ENCODE peak calls at places on chromosomes 1 and 21, in six cellular contexts. L is lower lobe of right lung, S is spleen, B is dorsolateral prefrontal cortex, F is SK-N-SH, A is Panc1. Y is an unnamed sample.

GRCh38 chr1:3246251-3246650 is 177.2 kb downstream of the PRDM16 start:
- DNase-seq in F (no peak), L (no peak), A (no peak), S (no peak), B (no peak), Y (no peak)

GRCh38 chr1:15343729-15344128 is 66.0 kb upstream of the EFHD2 start:
- DNase-seq in B (no peak), F (no peak), L (peak), A (no peak), S (no peak), Y (no peak)

GRCh38 chr1:227357229-227358078 is 39.2 kb upstream of the CDC42BPA start:
- DNase-seq in S (peak), L (no peak), F (no peak), B (no peak), A (peak), Y (peak)

GRCh38 chr1:174052621-174053020 is 30.5 kb upstream of the RC3H1 start:
- DNase-seq in L (no peak), A (no peak), B (no peak), S (no peak), F (no peak), Y (no peak)

GRCh38 chr1:182684128-182684828 is at the start of gene RGS8:
- DNase-seq in F (peak), L (no peak), S (no peak), A (no peak), B (no peak), Y (no peak)

GRCh38 chr1:243267346-243268283 is 11.8 kb downstream of the SDCCAG8 start:
- DNase-seq in A (no peak), B (no peak), F (no peak), S (no peak), L (peak), Y (no peak)

GRCh38 chr1:212928323-212929281 is 21.7 kb upstream of the VASH2 start:
- DNase-seq in B (no peak), A (no peak), L (no peak), S (no peak), F (peak), Y (no peak)

GRCh38 chr1:26288311-26288941 is 8.5 kb downstream of the SH3BGRL3 start:
- DNase-seq in B (no peak), A (no peak), F (no peak), L (no peak), S (peak), Y (peak)

GRCh38 chr1:160834945-160835565 is 27.6 kb downstream of the CD244 start:
- DNase-seq in A (no peak), L (no peak), F (peak), B (no peak), S (no peak), Y (peak)

GRCh38 chr1:20302093-20302471 is 11.4 kb downstream of the VWA5B1 start:
- DNase-seq in B (no peak), F (no peak), L (no peak), S (no peak), A (no peak), Y (no peak)

GRCh38 chr1:118949317-118949716 is 38.8 kb downstream of the TBX15 start:
- DNase-seq in S (no peak), A (no peak), L (no peak), F (no peak), B (no peak), Y (no peak)

GRCh38 chr1:183227963-183228649 is 42.0 kb downstream of the LAMC2 start:
- DNase-seq in L (no peak), S (no peak), F (peak), A (peak), B (no peak), Y (peak)

GRCh38 chr1:32470991-32471694 is 6.3 kb downstream of the ZBTB8B start:
- DNase-seq in F (no peak), B (no peak), A (no peak), L (no peak), S (peak), Y (no peak)

GRCh38 chr1:28718601-28719331 is 18.0 kb upstream of the YTHDF2 start:
- DNase-seq in B (no peak), F (no peak), A (no peak), S (no peak), L (no peak), Y (no peak)

GRCh38 chr21:42621828-42622199 is 31.6 kb upstream of the PDE9A start:
- DNase-seq in S (peak), F (no peak), B (no peak), L (no peak), A (no peak), Y (no peak)

GRCh38 chr1:8217809-8218208 is 100.1 kb upstream of the SLC45A1 start:
- DNase-seq in L (no peak), F (no peak), B (no peak), S (no peak), A (no peak), Y (no peak)

GRCh38 chr21:29499734-29500343 is 201.1 kb downstream of the BACH1 start:
- DNase-seq in F (peak), A (no peak), L (no peak), S (no peak), B (peak), Y (no peak)

GRCh38 chr21:45076245-45076661 is 1.9 kb downstream of the ADARB1 start:
- DNase-seq in L (no peak), S (no peak), B (no peak), F (no peak), A (no peak), Y (no peak)

GRCh38 chr1:31064685-31065309 is 720 bp downstream of the PUM1 start:
- DNase-seq in L (peak), F (peak), B (peak), S (peak), A (no peak), Y (peak)

GRCh38 chr1:31065310-31066217 is at the start of gene PUM1:
- DNase-seq in A (peak), B (peak), S (peak), L (peak), F (peak), Y (peak)

GRCh38 chr1:31062867-31063380 is 2.6 kb downstream of the PUM1 start:
- DNase-seq in L (no peak), F (no peak), A (no peak), B (no peak), S (no peak), Y (no peak)

GRCh38 chr1:31063636-31064035 is 1.9 kb downstream of the PUM1 start:
- DNase-seq in L (no peak), F (no peak), B (no peak), S (no peak), A (no peak), Y (peak)

GRCh38 chr1:31064115-31064514 is 1.4 kb downstream of the PUM1 start:
- DNase-seq in A (no peak), S (no peak), F (no peak), B (no peak), L (no peak), Y (no peak)
- H3K27ac ChIP-seq in A (peak), S (peak), F (peak), B (peak), L (peak), Y (peak)

DNA sequence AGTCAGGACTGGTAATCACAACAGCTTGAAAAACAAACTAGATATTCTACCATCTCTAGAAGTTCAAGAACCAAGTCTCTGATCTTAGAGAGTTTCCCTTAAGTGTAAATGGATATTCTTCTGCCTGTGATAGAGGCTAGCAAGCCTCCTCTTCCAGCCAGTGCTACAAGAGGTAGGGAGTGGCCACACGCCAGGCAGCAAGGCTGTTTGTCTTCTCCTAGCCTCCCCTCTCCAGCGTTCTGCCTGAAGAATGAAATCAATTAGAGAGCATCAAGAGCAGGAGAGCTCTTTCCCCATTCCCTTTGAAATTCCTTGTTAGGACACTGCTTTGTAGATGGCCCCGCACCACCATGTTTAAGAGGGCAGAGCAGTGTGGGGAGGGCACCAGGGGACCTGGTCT is 19.3 kb upstream of the RAP1A start:
- DNase-seq in A (no peak), S (no peak), L (peak), F (no peak), B (no peak), Y (no peak)
- H3K4me3 ChIP-seq in A (no peak), S (no peak), L (no peak), F (no peak), B (no peak), Y (no peak)

GRCh38 chr1:55164906-55165305 is 50.3 kb downstream of the USP24 start:
- DNase-seq in S (no peak), B (no peak), A (no peak), F (no peak), L (no peak), Y (no peak)
- H3K27ac ChIP-seq in S (no peak), B (no peak), A (no peak), F (no peak), L (no peak), Y (no peak)

DNA sequence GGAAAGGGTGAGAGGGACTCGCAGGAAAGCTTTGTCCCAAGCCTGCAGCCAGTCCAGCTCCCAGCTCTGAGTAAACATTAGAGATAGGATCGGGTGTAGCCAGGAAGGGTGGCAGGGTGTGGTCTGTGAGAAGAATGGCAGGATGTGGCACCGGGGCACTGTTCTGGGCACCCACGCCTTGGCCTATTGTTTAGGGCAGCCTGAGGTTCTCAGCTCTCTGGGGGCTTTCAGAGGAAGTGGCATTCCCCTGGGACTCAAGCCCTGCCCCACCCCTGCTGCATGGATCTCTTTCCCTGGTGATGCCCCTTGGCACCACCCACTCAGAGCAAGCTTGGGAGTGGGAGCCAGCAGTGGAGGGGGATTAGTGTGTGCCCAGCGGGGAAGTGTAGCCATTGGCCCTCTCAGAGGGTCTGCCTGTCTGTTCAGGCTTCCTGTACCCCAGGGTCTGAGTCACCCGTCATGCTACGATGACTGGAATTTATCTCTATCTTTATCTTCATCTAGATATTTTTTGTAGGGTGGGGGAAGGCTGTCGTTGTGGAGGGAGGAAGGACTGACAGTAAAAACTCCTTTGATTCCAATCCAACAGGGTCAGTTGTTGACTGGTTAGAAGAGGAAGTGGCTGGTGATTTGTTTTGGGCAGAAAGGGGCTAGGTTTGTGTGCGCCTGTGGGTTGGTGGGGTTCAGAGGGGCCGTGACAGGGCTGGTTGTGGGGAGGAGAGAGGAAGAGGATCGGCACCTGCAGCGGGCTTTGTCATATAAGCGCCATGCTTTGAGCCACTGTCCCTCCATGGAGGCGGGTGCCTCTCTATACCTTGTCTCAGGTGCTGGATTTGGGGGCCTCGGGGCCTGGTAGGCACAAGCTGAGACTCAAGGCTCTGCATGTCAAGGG is 31.7 kb downstream of the SOX13 start:
- DNase-seq in A (no peak), B (no peak), L (no peak), F (no peak), S (peak), Y (peak)
- H3K4me3 ChIP-seq in A (no peak), B (no peak), L (no peak), F (no peak), S (peak), Y (no peak)

GRCh38 chr1:59635057-59635456 is 179.7 kb upstream of the HOOK1 start:
- DNase-seq in L (no peak), A (no peak), B (no peak), S (no peak), F (peak), Y (no peak)

DNA sequence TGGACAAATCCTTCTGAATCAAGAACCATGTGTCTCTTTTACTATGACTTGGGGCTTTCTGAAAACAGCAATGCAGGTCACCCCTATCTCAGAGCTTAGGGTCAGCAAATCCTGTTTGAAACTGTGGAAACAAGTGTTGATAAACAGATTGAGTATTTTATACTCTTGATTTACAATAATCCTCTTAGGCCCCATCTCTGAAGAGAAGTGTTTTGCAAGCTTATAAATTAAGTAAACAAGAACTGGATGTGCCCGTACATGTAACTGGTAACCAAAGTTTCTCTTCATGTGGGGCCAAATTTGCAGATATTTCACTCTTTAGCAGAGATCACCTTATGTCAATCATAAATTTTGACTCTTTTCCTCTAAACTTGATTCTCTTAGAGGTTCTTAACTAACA is 183.2 kb upstream of the HOOK1 start:
- DNase-seq in L (no peak), F (no peak), S (no peak), B (no peak), A (no peak), Y (no peak)
- H3K27ac ChIP-seq in L (no peak), F (no peak), S (no peak), B (no peak), A (no peak), Y (no peak)

GRCh38 chr1:83697220-83697619 is 301.7 kb downstream of the TTLL7 start:
- DNase-seq in S (no peak), F (no peak), L (no peak), A (no peak), B (no peak), Y (no peak)

GRCh38 chr1:83693409-83694126 is 305.4 kb downstream of the TTLL7 start:
- DNase-seq in S (no peak), B (no peak), F (peak), L (no peak), A (no peak), Y (no peak)

GRCh38 chr1:83694449-83694848 is 304.5 kb downstream of the TTLL7 start:
- DNase-seq in F (no peak), L (no peak), A (no peak), B (no peak), S (no peak), Y (no peak)

GRCh38 chr1:83689900-83690868 is 308.7 kb downstream of the TTLL7 start:
- DNase-seq in B (no peak), L (no peak), F (no peak), S (no peak), A (no peak), Y (no peak)

GRCh38 chr1:83692524-83693336 is 306.2 kb downstream of the TTLL7 start:
- DNase-seq in S (peak), F (peak), A (no peak), B (peak), L (no peak), Y (peak)
- H3K4me3 ChIP-seq in S (peak), F (peak), A (peak), B (peak), L (peak), Y (no peak)

GRCh38 chr1:56436912-56437403 is 142.4 kb downstream of the PLPP3 start:
- DNase-seq in S (no peak), A (no peak), B (peak), L (no peak), F (no peak), Y (no peak)
- H3K27ac ChIP-seq in S (no peak), A (no peak), B (peak), L (no peak), F (no peak), Y (no peak)

DNA sequence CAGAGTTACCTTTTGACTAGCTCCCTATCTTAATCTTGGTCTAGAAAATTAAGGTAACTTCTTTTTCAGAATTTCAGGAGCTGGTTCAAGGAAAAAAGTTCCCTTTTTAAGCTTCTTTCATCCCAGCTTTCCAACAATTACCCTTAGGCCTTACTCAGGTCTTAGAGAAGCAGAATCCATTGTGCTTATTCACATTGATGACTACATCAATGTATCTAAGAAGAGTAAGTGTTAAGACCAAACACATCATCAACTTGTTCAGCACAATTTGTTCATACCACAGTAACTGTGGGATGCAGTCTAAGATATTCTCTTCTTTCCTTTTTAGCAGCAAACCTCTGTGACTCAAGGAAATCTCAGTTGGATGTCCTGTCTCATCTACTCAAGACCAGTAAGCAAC is 4.1 kb downstream of the MRPL9 start:
- DNase-seq in L (no peak), A (no peak), B (no peak), F (no peak), S (no peak), Y (no peak)
- H3K4me3 ChIP-seq in L (no peak), A (no peak), B (no peak), F (no peak), S (no peak), Y (no peak)

GRCh38 chr1:24769656-24770651 is 24.7 kb downstream of the CLIC4 start:
- DNase-seq in A (no peak), B (no peak), F (no peak), S (no peak), L (no peak), Y (no peak)
- H3K27ac ChIP-seq in A (no peak), B (peak), F (peak), S (peak), L (peak), Y (no peak)